ENCODE peak calls at places on chromosomes 16 and 17, in nine cellular contexts. U is neural crest cell, N is GM23338, D is AG04449, Q is A549, K is heart left ventricle, X is neural progenitor cell, J is GM20000, O is fibroblast of pulmonary artery. E is an unnamed sample.

GRCh38 chr16:4115209-4115940 is 867 bp downstream of the ADCY9 start:
- DNase-seq in U (peak; percentile 53), N (peak; percentile 71), D (no peak), Q (peak; percentile 71), K (peak; percentile 59), X (peak; percentile 84), J (peak; percentile 77), O (peak; percentile 74), E (peak; percentile 48)

GRCh38 chr16:49801290-49801689 is 54.6 kb downstream of the ZNF423 start:
- DNase-seq in U (no peak), N (no peak), D (no peak), Q (no peak), K (no peak), X (no peak), J (no peak), O (no peak), E (no peak)

GRCh38 chr17:36034127-36034526 is 16.4 kb upstream of the CCL23 start:
- DNase-seq in U (no peak), N (no peak), D (no peak), Q (no peak), K (no peak), X (no peak), J (no peak), O (no peak), E (no peak)

GRCh38 chr17:52420555-52421078 is 262.1 kb upstream of the CA10 start:
- DNase-seq in U (no peak), N (no peak), D (no peak), Q (no peak), K (no peak), X (no peak), J (no peak), O (no peak), E (no peak)

GRCh38 chr16:51149721-51150158 is 1.3 kb downstream of the SALL1 start:
- DNase-seq in U (no peak), N (peak; percentile 36), D (no peak), Q (no peak), K (no peak), X (peak; percentile 25), J (no peak), O (no peak), E (no peak)

GRCh38 chr16:10228779-10229178 is 46.6 kb upstream of the GRIN2A start:
- DNase-seq in U (no peak), N (no peak), D (no peak), Q (no peak), K (no peak), X (no peak), J (no peak), O (no peak), E (no peak)

GRCh38 chr17:64250211-64250835 is 12.7 kb downstream of the TEX2 start:
- DNase-seq in U (no peak), N (no peak), D (no peak), Q (no peak), K (no peak), X (no peak), J (no peak), O (no peak), E (no peak)

GRCh38 chr17:27402943-27403342 is 53.3 kb upstream of the KSR1 start:
- DNase-seq in U (no peak), N (no peak), D (no peak), Q (no peak), K (no peak), X (no peak), J (no peak), O (no peak), E (no peak)

GRCh38 chr16:53789159-53789558 is 85.2 kb downstream of the FTO start:
- DNase-seq in U (no peak), N (no peak), D (peak; percentile 88), Q (no peak), K (no peak), X (no peak), J (no peak), O (peak; percentile 67), E (no peak)

GRCh38 chr17:18038149-18038850 is 668 bp downstream of the ATPAF2 start:
- DNase-seq in U (no peak), N (no peak), D (no peak), Q (no peak), K (no peak), X (no peak), J (peak; percentile 41), O (no peak), E (no peak)

GRCh38 chr17:75518201-75518600 is 1.9 kb downstream of the TSEN54 start:
- DNase-seq in U (no peak), N (no peak), D (no peak), Q (no peak), K (no peak), X (no peak), J (peak; percentile 71), O (no peak), E (no peak)

GRCh38 chr17:42428141-42428944 is 5.3 kb upstream of the CAVIN1 start:
- DNase-seq in U (peak; percentile 41), N (peak; percentile 94), D (peak; percentile 98), Q (peak; percentile 98), K (no peak), X (peak; percentile 83), J (no peak), O (peak; percentile 95), E (no peak)

GRCh38 chr17:67605259-67605912 is 112.3 kb upstream of the NOL11 start:
- DNase-seq in U (no peak), N (no peak), D (no peak), Q (no peak), K (peak; percentile 75), X (no peak), J (no peak), O (peak; percentile 71), E (no peak)

GRCh38 chr17:34519286-34519685 is 60.1 kb upstream of the TMEM132E start:
- DNase-seq in U (peak; percentile 11), N (peak; percentile 95), D (no peak), Q (no peak), K (no peak), X (peak; percentile 86), J (peak; percentile 28), O (no peak), E (no peak)

GRCh38 chr16:47142469-47143328 is 1.0 kb downstream of the NETO2 start:
- DNase-seq in U (no peak), N (peak; percentile 28), D (no peak), Q (peak; percentile 25), K (peak; percentile 30), X (peak; percentile 68), J (peak; percentile 77), O (peak; percentile 56), E (peak; percentile 62)

GRCh38 chr17:43338886-43339516 is 59.8 kb upstream of the ARL4D start:
- DNase-seq in U (peak; percentile 56), N (peak; percentile 76), D (no peak), Q (no peak), K (peak; percentile 75), X (peak; percentile 76), J (no peak), O (peak; percentile 60), E (no peak)

GRCh38 chr16:90001761-90002503 is 17.3 kb downstream of the DBNDD1 start:
- DNase-seq in U (no peak), N (no peak), D (no peak), Q (no peak), K (no peak), X (no peak), J (no peak), O (no peak), E (no peak)

GRCh38 chr16:90000733-90001427 is 18.4 kb downstream of the DBNDD1 start:
- DNase-seq in U (no peak), N (no peak), D (no peak), Q (no peak), K (no peak), X (no peak), J (no peak), O (no peak), E (no peak)

GRCh38 chr16:90002759-90003158 is 16.5 kb downstream of the DBNDD1 start:
- DNase-seq in U (no peak), N (no peak), D (no peak), Q (no peak), K (no peak), X (no peak), J (no peak), O (no peak), E (no peak)

GRCh38 chr16:89996178-89996489 is 23.1 kb downstream of the DBNDD1 start:
- DNase-seq in U (no peak), N (no peak), D (no peak), Q (no peak), K (no peak), X (no peak), J (no peak), O (no peak), E (no peak)

DNA sequence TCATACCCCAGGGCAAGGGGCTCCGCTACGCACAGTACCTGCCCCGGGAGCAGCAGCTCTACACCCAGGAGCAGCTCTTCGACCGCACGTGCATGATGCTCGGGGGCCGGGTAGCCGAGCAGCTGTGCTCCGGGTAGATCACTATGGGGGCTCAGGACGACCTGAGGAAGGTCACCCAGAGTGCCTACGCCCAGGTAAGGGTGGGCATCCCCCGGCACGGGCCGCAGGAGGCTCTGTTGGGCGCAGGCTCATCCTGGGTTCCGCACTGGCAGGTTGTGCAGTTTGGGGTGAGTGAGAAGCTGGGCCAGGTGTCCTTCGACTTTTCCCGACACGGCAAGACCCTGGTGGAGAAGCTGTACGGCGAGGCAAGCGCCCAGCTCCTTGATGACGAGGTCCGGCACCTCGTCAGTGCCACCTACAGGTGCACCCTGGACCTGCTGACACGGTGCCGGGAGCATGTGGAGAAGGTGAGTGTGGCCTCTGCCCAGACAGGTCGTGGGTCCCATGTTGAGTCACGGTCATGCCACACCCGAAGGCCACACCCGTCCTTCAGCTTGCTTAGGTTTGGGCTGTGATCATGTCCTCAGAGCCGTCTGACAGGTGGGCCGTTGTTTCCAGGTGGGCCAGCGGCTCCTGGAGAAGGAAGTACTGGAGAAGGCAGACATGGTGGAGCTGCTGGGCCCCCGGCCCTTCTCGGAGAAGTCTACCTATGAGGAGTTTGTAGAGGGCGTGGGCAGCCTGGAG is 19.3 kb downstream of the DBNDD1 start:
- DNase-seq in U (no peak), N (no peak), D (no peak), Q (no peak), K (no peak), X (no peak), J (no peak), O (no peak), E (no peak)
- TF ChIP-seq CTCF in U (peak; percentile 16), N (peak; percentile 31), D (no peak), Q (no peak), K (no peak), X (peak; percentile 11), J (no peak), O (no peak), E (peak; percentile 31)

GRCh38 chr17:78174332-78174869 is 6.0 kb downstream of the SYNGR2 start:
- DNase-seq in U (no peak), N (no peak), D (no peak), Q (no peak), K (peak; percentile 93), X (no peak), J (no peak), O (no peak), E (no peak)
- TF ChIP-seq CTCF in U (no peak), N (peak; percentile 13), D (no peak), Q (no peak), K (peak; percentile 57), X (no peak), J (no peak), O (no peak), E (no peak)

GRCh38 chr16:12271006-12271405 is 294.5 kb downstream of the SNX29 start:
- DNase-seq in U (peak; percentile 18), N (peak; percentile 69), D (no peak), Q (no peak), K (no peak), X (peak; percentile 75), J (no peak), O (no peak), E (no peak)
- TF ChIP-seq CTCF in U (peak; percentile 49), N (peak; percentile 80), D (peak; percentile 48), Q (peak; percentile 15), K (no peak), X (peak; percentile 64), J (no peak), O (peak; percentile 30), E (no peak)

GRCh38 chr16:25135239-25135878 is 23.8 kb downstream of the LCMT1 start:
- DNase-seq in U (no peak), N (no peak), D (peak; percentile 24), Q (peak; percentile 15), K (no peak), X (no peak), J (no peak), O (peak; percentile 40), E (no peak)
- TF ChIP-seq CTCF in U (no peak), N (no peak), D (peak; percentile 41), Q (peak; percentile 15), K (no peak), X (no peak), J (no peak), O (peak; percentile 19), E (no peak)

E was measured in mesothelial cell of epicardium.